ENCODE peak calls at places on chromosomes 5 and 9, in ten cellular contexts. U, C, G, M, F, N, T, L, W and P are unnamed samples.
A peak's percentile ranks its signal among the peaks of the same experiment; 100 is the strongest.

GRCh38 chr5:151130922-151131891 is 26.4 kb downstream of the ANXA6 start:
- DNase-seq in U (no peak), C (no peak), G (no peak), M (no peak), F (peak; percentile 61), N (no peak), T (no peak), L (no peak), W (no peak), P (no peak)

GRCh38 chr9:89078860-89079259 is 87.6 kb downstream of the S1PR3 start:
- DNase-seq in U (peak; percentile 64), C (peak; percentile 31), G (peak; percentile 6), M (no peak), F (no peak), N (peak; percentile 92), T (no peak), L (no peak), W (no peak), P (no peak)

GRCh38 chr9:132163876-132164603 is 2.2 kb downstream of the NTNG2 start:
- DNase-seq in U (no peak), C (no peak), G (no peak), M (no peak), F (no peak), N (no peak), T (no peak), L (no peak), W (no peak), P (no peak)

GRCh38 chr9:130140701-130141100 is 31.5 kb upstream of the NCS1 start:
- DNase-seq in U (no peak), C (no peak), G (no peak), M (no peak), F (no peak), N (no peak), T (no peak), L (no peak), W (no peak), P (no peak)

GRCh38 chr5:6859001-6859400 is 145.8 kb downstream of the TENT4A start:
- DNase-seq in U (no peak), C (no peak), G (no peak), M (no peak), F (no peak), N (no peak), T (no peak), L (no peak), W (no peak), P (no peak)

GRCh38 chr9:111969622-111970021 is 73.0 kb downstream of the UGCG start:
- DNase-seq in U (no peak), C (no peak), G (no peak), M (no peak), F (no peak), N (no peak), T (no peak), L (no peak), W (no peak), P (no peak)

GRCh38 chr9:128365525-128365924 is 5.6 kb upstream of the URM1 start:
- DNase-seq in U (no peak), C (no peak), G (no peak), M (no peak), F (no peak), N (no peak), T (no peak), L (no peak), W (no peak), P (no peak)

GRCh38 chr5:76763136-76763535 is 47.2 kb downstream of the F2R start:
- DNase-seq in U (no peak), C (no peak), G (no peak), M (no peak), F (no peak), N (no peak), T (no peak), L (no peak), W (no peak), P (no peak)

GRCh38 chr5:177421046-177421798 is 5.3 kb upstream of the GRK6 start:
- DNase-seq in U (no peak), C (no peak), G (no peak), M (no peak), F (no peak), N (no peak), T (no peak), L (no peak), W (no peak), P (no peak)

GRCh38 chr5:2266668-2267240 is 384.0 kb upstream of the IRX4 start:
- DNase-seq in U (no peak), C (no peak), G (no peak), M (no peak), F (no peak), N (no peak), T (no peak), L (no peak), W (no peak), P (no peak)

GRCh38 chr5:77531297-77531696 is 39.2 kb upstream of the WDR41 start:
- DNase-seq in U (no peak), C (no peak), G (no peak), M (no peak), F (no peak), N (no peak), T (no peak), L (no peak), W (no peak), P (no peak)

GRCh38 chr5:665956-666711 is 27.0 kb downstream of the TPPP start:
- DNase-seq in U (no peak), C (no peak), G (no peak), M (no peak), F (no peak), N (no peak), T (no peak), L (no peak), W (no peak), P (no peak)

GRCh38 chr9:133417541-133418461 is at the start of gene REXO4:
- DNase-seq in U (peak; percentile 87), C (peak; percentile 69), G (peak; percentile 72), M (peak; percentile 92), F (peak; percentile 87), N (peak; percentile 88), T (peak; percentile 68), L (peak; percentile 78), W (peak; percentile 93), P (peak; percentile 78)
- TF ChIP-seq CTCF in U (no peak), C (no peak), G (no peak), M (no peak), F (no peak), N (no peak), T (no peak), L (no peak), W (no peak), P (no peak)

GRCh38 chr5:37075399-37075950 is 173.7 kb downstream of the CPLANE1 start:
- DNase-seq in U (peak; percentile 36), C (no peak), G (no peak), M (no peak), F (no peak), N (peak; percentile 89), T (no peak), L (no peak), W (no peak), P (no peak)

GRCh38 chr5:37071901-37072581 is 177.1 kb downstream of the CPLANE1 start:
- DNase-seq in U (peak; percentile 96), C (peak; percentile 87), G (peak; percentile 3), M (no peak), F (no peak), N (peak; percentile 98), T (no peak), L (no peak), W (no peak), P (no peak)

DNA sequence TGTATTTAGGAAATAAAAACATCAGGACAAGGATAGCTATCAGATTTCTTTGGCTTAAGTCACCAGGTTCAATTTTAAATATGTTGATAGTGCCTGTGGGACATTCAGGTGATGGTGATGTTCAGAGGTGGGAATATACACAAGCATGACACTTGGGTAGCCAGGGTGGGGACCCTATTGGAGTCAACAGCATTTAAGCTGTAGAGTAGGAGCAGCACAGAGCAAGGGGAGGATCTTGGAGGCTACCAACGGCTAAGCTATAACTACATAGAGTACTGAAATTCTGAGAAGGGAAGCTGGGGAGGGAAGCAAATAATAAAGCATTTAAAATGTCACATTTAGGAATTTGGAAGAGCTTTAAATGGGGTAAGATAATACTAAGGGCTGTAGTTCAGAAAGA is 177.7 kb downstream of the CPLANE1 start:
- DNase-seq in U (no peak), C (no peak), G (no peak), M (no peak), F (no peak), N (no peak), T (no peak), L (no peak), W (no peak), P (no peak)
- TF ChIP-seq CTCF in U (no peak), C (no peak), G (no peak), M (no peak), F (no peak), N (no peak), T (no peak), L (no peak), W (no peak), P (no peak)

GRCh38 chr5:3417376-3417943 is 178.2 kb upstream of the IRX1 start:
- DNase-seq in U (no peak), C (no peak), G (no peak), M (no peak), F (no peak), N (no peak), T (no peak), L (no peak), W (peak; percentile 75), P (no peak)
- TF ChIP-seq CTCF in U (no peak), C (no peak), G (no peak), M (no peak), F (no peak), N (no peak), T (no peak), L (no peak), W (peak; percentile 67), P (peak; percentile 31)

DNA sequence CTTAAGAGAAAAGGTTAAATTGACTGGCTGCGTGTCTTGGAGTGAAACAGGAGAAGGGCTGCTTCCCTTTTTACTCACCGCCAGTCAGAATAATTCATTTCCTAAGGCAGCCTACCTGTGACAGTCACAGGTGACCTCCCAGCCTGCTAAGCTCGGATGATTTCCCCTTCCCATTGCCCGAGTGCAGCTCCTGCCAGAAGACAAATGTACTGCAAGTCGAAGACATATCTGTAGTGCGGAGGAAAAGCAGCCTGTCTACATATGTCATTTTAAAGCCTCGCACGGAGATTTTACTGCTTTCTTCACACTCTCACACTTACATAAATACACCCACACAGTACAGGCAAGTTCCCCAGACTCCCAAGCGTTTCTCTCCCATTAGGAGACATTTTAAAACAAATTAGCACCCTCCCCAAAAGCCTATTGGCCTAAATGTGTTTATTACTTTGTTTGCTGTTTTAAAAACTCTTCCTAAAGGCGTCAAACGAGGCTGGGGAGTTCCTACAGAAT is 665.7 kb upstream of the ZNF608 start:
- DNase-seq in U (peak; percentile 60), C (peak; percentile 34), G (peak; percentile 25), M (peak; percentile 44), F (no peak), N (peak; percentile 18), T (no peak), L (peak; percentile 15), W (peak; percentile 70), P (no peak)
- TF ChIP-seq CTCF in U (no peak), C (peak; percentile 29), G (no peak), M (peak; percentile 11), F (no peak), N (no peak), T (no peak), L (no peak), W (no peak), P (no peak)

DNA sequence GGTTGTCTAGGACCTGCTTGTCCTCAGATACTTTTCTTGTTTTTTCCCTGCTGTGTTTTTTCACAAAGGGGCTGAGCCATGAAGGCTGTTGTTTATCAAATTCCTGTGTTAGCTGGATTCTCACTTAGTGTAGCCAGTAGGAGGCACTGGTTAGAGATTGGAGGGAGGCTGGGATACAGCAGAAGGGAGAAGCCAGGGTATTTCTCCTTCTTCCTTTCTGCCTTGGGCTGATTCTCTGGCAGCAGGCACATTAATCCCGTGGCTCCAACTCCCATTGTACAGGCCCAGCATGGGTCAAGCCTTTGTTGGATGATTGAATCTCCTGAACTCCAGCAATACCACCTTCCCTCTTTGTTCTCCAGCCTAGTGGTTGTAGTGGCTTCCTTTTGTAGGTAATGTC is 46.4 kb upstream of the FAM170A start:
- DNase-seq in U (no peak), C (no peak), G (no peak), M (no peak), F (no peak), N (no peak), T (no peak), L (no peak), W (peak; percentile 39), P (no peak)
- TF ChIP-seq CTCF in U (no peak), C (no peak), G (no peak), M (no peak), F (no peak), N (no peak), T (no peak), L (no peak), W (peak; percentile 64), P (no peak)